ENCODE peak calls at places on chromosomes 2 and 18, in ten cellular contexts. One of them, this sample, is unnamed.

GRCh38 chr2:486381-486780 is 190.8 kb downstream of the TMEM18 start:
- DNase-seq in heart right ventricle: no peak
- DNase-seq in adipocyte: no peak
- DNase-seq in ovary: no peak
- DNase-seq in K562: no peak
- DNase-seq in fibroblast of lung: no peak
- DNase-seq in GM23338: no peak
- DNase-seq in CD4-positive, alpha-beta memory T cell: no peak
- DNase-seq in neural progenitor cell: no peak
- DNase-seq in thyroid gland: no peak
- DNase-seq in this sample: no peak

GRCh38 chr2:80858955-80859354 is 554.4 kb upstream of the LRRTM1 start:
- DNase-seq in heart right ventricle: no peak
- DNase-seq in adipocyte: no peak
- DNase-seq in ovary: no peak
- DNase-seq in K562: no peak
- DNase-seq in fibroblast of lung: peak; percentile 30
- DNase-seq in GM23338: no peak
- DNase-seq in CD4-positive, alpha-beta memory T cell: no peak
- DNase-seq in neural progenitor cell: no peak
- DNase-seq in thyroid gland: no peak
- DNase-seq in this sample: no peak

GRCh38 chr2:41141146-41141791 is 689.4 kb upstream of the SLC8A1 start:
- DNase-seq in heart right ventricle: no peak
- DNase-seq in adipocyte: no peak
- DNase-seq in ovary: no peak
- DNase-seq in K562: no peak
- DNase-seq in fibroblast of lung: no peak
- DNase-seq in GM23338: no peak
- DNase-seq in CD4-positive, alpha-beta memory T cell: no peak
- DNase-seq in neural progenitor cell: no peak
- DNase-seq in thyroid gland: no peak
- DNase-seq in this sample: no peak

GRCh38 chr2:10422732-10423399 is 25.3 kb downstream of the ODC1 start:
- DNase-seq in heart right ventricle: no peak
- DNase-seq in adipocyte: no peak
- DNase-seq in ovary: no peak
- DNase-seq in K562: no peak
- DNase-seq in fibroblast of lung: no peak
- DNase-seq in GM23338: no peak
- DNase-seq in CD4-positive, alpha-beta memory T cell: no peak
- DNase-seq in neural progenitor cell: no peak
- DNase-seq in thyroid gland: no peak
- DNase-seq in this sample: no peak

GRCh38 chr2:176781570-176782217 is 430.9 kb upstream of the HNRNPA3 start:
- DNase-seq in heart right ventricle: no peak
- DNase-seq in adipocyte: no peak
- DNase-seq in ovary: no peak
- DNase-seq in K562: no peak
- DNase-seq in fibroblast of lung: no peak
- DNase-seq in GM23338: no peak
- DNase-seq in CD4-positive, alpha-beta memory T cell: no peak
- DNase-seq in neural progenitor cell: no peak
- DNase-seq in thyroid gland: no peak
- DNase-seq in this sample: no peak

GRCh38 chr2:36352024-36352398 is 3.6 kb upstream of the CRIM1 start:
- DNase-seq in heart right ventricle: peak; percentile 45
- DNase-seq in adipocyte: peak; percentile 85
- DNase-seq in ovary: no peak
- DNase-seq in K562: peak; percentile 37
- DNase-seq in fibroblast of lung: peak; percentile 73
- DNase-seq in GM23338: peak; percentile 80
- DNase-seq in CD4-positive, alpha-beta memory T cell: peak; percentile 35
- DNase-seq in neural progenitor cell: peak; percentile 65
- DNase-seq in thyroid gland: no peak
- DNase-seq in this sample: peak; percentile 59

GRCh38 chr2:42976400-42976799 is 184.0 kb upstream of the HAAO start:
- DNase-seq in heart right ventricle: no peak
- DNase-seq in adipocyte: no peak
- DNase-seq in ovary: no peak
- DNase-seq in K562: no peak
- DNase-seq in fibroblast of lung: no peak
- DNase-seq in GM23338: no peak
- DNase-seq in CD4-positive, alpha-beta memory T cell: no peak
- DNase-seq in neural progenitor cell: no peak
- DNase-seq in thyroid gland: no peak
- DNase-seq in this sample: no peak

GRCh38 chr18:21241224-21242131 is 554 bp upstream of the GREB1L start:
- DNase-seq in heart right ventricle: peak; percentile 3
- DNase-seq in adipocyte: peak; percentile 11
- DNase-seq in ovary: peak; percentile 36
- DNase-seq in K562: no peak
- DNase-seq in fibroblast of lung: no peak
- DNase-seq in GM23338: peak; percentile 64
- DNase-seq in CD4-positive, alpha-beta memory T cell: no peak
- DNase-seq in neural progenitor cell: peak; percentile 78
- DNase-seq in thyroid gland: peak; percentile 66
- DNase-seq in this sample: no peak

GRCh38 chr18:80193701-80194100 is 53.6 kb downstream of the PARD6G start:
- DNase-seq in heart right ventricle: no peak
- DNase-seq in adipocyte: no peak
- DNase-seq in ovary: no peak
- DNase-seq in K562: no peak
- DNase-seq in fibroblast of lung: no peak
- DNase-seq in GM23338: no peak
- DNase-seq in CD4-positive, alpha-beta memory T cell: no peak
- DNase-seq in neural progenitor cell: no peak
- DNase-seq in thyroid gland: no peak
- DNase-seq in this sample: no peak

GRCh38 chr18:10953672-10954071 is 195.7 kb downstream of the PIEZO2 start:
- DNase-seq in heart right ventricle: no peak
- DNase-seq in adipocyte: no peak
- DNase-seq in ovary: no peak
- DNase-seq in K562: no peak
- DNase-seq in fibroblast of lung: no peak
- DNase-seq in GM23338: no peak
- DNase-seq in CD4-positive, alpha-beta memory T cell: no peak
- DNase-seq in neural progenitor cell: no peak
- DNase-seq in thyroid gland: no peak
- DNase-seq in this sample: no peak

GRCh38 chr2:185181901-185182300 is 556.7 kb upstream of the FSIP2 start:
- DNase-seq in heart right ventricle: no peak
- DNase-seq in adipocyte: no peak
- DNase-seq in ovary: no peak
- DNase-seq in K562: no peak
- DNase-seq in fibroblast of lung: no peak
- DNase-seq in GM23338: no peak
- DNase-seq in CD4-positive, alpha-beta memory T cell: no peak
- DNase-seq in neural progenitor cell: no peak
- DNase-seq in thyroid gland: no peak
- DNase-seq in this sample: peak; percentile 2

GRCh38 chr2:238458641-238459040 is 31.9 kb downstream of the ASB1 start:
- DNase-seq in heart right ventricle: no peak
- DNase-seq in adipocyte: no peak
- DNase-seq in ovary: no peak
- DNase-seq in K562: no peak
- DNase-seq in fibroblast of lung: no peak
- DNase-seq in GM23338: no peak
- DNase-seq in CD4-positive, alpha-beta memory T cell: no peak
- DNase-seq in neural progenitor cell: no peak
- DNase-seq in thyroid gland: no peak
- DNase-seq in this sample: no peak

GRCh38 chr18:57543560-57543959 is 42.9 kb downstream of the FECH start:
- DNase-seq in heart right ventricle: no peak
- DNase-seq in adipocyte: no peak
- DNase-seq in ovary: no peak
- DNase-seq in K562: no peak
- DNase-seq in fibroblast of lung: no peak
- DNase-seq in GM23338: no peak
- DNase-seq in CD4-positive, alpha-beta memory T cell: no peak
- DNase-seq in neural progenitor cell: no peak
- DNase-seq in thyroid gland: no peak
- DNase-seq in this sample: no peak

GRCh38 chr18:43271593-43272432 is 5.5 kb downstream of the SYT4 start:
- DNase-seq in heart right ventricle: peak; percentile 19
- DNase-seq in adipocyte: peak; percentile 77
- DNase-seq in ovary: no peak
- DNase-seq in K562: peak; percentile 23
- DNase-seq in fibroblast of lung: peak; percentile 76
- DNase-seq in GM23338: peak; percentile 67
- DNase-seq in CD4-positive, alpha-beta memory T cell: peak; percentile 20
- DNase-seq in neural progenitor cell: peak; percentile 36
- DNase-seq in thyroid gland: no peak
- DNase-seq in this sample: peak; percentile 61

GRCh38 chr18:33107511-33107910 is 333.0 kb downstream of the CCDC178 start:
- DNase-seq in heart right ventricle: no peak
- DNase-seq in adipocyte: no peak
- DNase-seq in ovary: no peak
- DNase-seq in K562: no peak
- DNase-seq in fibroblast of lung: no peak
- DNase-seq in GM23338: no peak
- DNase-seq in CD4-positive, alpha-beta memory T cell: no peak
- DNase-seq in neural progenitor cell: no peak
- DNase-seq in thyroid gland: no peak
- DNase-seq in this sample: no peak

GRCh38 chr2:1739961-1740713 is 4.2 kb downstream of the PXDN start:
- DNase-seq in heart right ventricle: no peak
- DNase-seq in adipocyte: no peak
- DNase-seq in ovary: no peak
- DNase-seq in K562: no peak
- DNase-seq in fibroblast of lung: no peak
- DNase-seq in GM23338: no peak
- DNase-seq in CD4-positive, alpha-beta memory T cell: no peak
- DNase-seq in neural progenitor cell: no peak
- DNase-seq in thyroid gland: no peak
- DNase-seq in this sample: no peak

GRCh38 chr2:1741851-1742250 is 2.5 kb downstream of the PXDN start:
- DNase-seq in heart right ventricle: no peak
- DNase-seq in adipocyte: no peak
- DNase-seq in ovary: no peak
- DNase-seq in K562: no peak
- DNase-seq in fibroblast of lung: no peak
- DNase-seq in GM23338: no peak
- DNase-seq in CD4-positive, alpha-beta memory T cell: no peak
- DNase-seq in neural progenitor cell: no peak
- DNase-seq in thyroid gland: no peak
- DNase-seq in this sample: no peak

GRCh38 chr2:1739322-1739957 is 4.9 kb downstream of the PXDN start:
- DNase-seq in heart right ventricle: no peak
- DNase-seq in adipocyte: no peak
- DNase-seq in ovary: no peak
- DNase-seq in K562: no peak
- DNase-seq in fibroblast of lung: no peak
- DNase-seq in GM23338: no peak
- DNase-seq in CD4-positive, alpha-beta memory T cell: no peak
- DNase-seq in neural progenitor cell: no peak
- DNase-seq in thyroid gland: no peak
- DNase-seq in this sample: no peak

GRCh38 chr2:1742300-1742679 is 2.0 kb downstream of the PXDN start:
- DNase-seq in heart right ventricle: no peak
- DNase-seq in adipocyte: no peak
- DNase-seq in ovary: no peak
- DNase-seq in K562: no peak
- DNase-seq in fibroblast of lung: peak; percentile 65
- DNase-seq in GM23338: no peak
- DNase-seq in CD4-positive, alpha-beta memory T cell: no peak
- DNase-seq in neural progenitor cell: no peak
- DNase-seq in thyroid gland: no peak
- DNase-seq in this sample: no peak

GRCh38 chr2:1740714-1741584 is 3.4 kb downstream of the PXDN start:
- DNase-seq in heart right ventricle: no peak
- DNase-seq in adipocyte: no peak
- DNase-seq in ovary: no peak
- DNase-seq in K562: no peak
- DNase-seq in fibroblast of lung: no peak
- DNase-seq in GM23338: no peak
- DNase-seq in CD4-positive, alpha-beta memory T cell: no peak
- DNase-seq in neural progenitor cell: no peak
- DNase-seq in thyroid gland: no peak
- DNase-seq in this sample: no peak
- H3K4me3 ChIP-seq in heart right ventricle: no peak overlapping the region
- H3K4me3 ChIP-seq in adipocyte: no peak overlapping the region
- H3K4me3 ChIP-seq in ovary: no peak overlapping the region
- H3K4me3 ChIP-seq in K562: no peak overlapping the region
- H3K4me3 ChIP-seq in fibroblast of lung: no peak overlapping the region
- H3K4me3 ChIP-seq in GM23338: peak overlapping the region; percentile 26
- H3K4me3 ChIP-seq in CD4-positive, alpha-beta memory T cell: no peak overlapping the region
- H3K4me3 ChIP-seq in neural progenitor cell: no peak overlapping the region
- H3K4me3 ChIP-seq in thyroid gland: no peak overlapping the region
- H3K4me3 ChIP-seq in this sample: no peak overlapping the region

GRCh38 chr18:37243756-37244155 is 321.8 kb downstream of the CELF4 start:
- DNase-seq in heart right ventricle: no peak
- DNase-seq in adipocyte: no peak
- DNase-seq in ovary: no peak
- DNase-seq in K562: no peak
- DNase-seq in fibroblast of lung: no peak
- DNase-seq in GM23338: peak; percentile 63
- DNase-seq in CD4-positive, alpha-beta memory T cell: no peak
- DNase-seq in neural progenitor cell: peak; percentile 67
- DNase-seq in thyroid gland: no peak
- DNase-seq in this sample: no peak
- H3K4me3 ChIP-seq in heart right ventricle: no peak overlapping the region
- H3K4me3 ChIP-seq in adipocyte: peak overlapping the region; percentile 44
- H3K4me3 ChIP-seq in ovary: no peak overlapping the region
- H3K4me3 ChIP-seq in K562: no peak overlapping the region
- H3K4me3 ChIP-seq in fibroblast of lung: no peak overlapping the region
- H3K4me3 ChIP-seq in GM23338: peak overlapping the region; percentile 24
- H3K4me3 ChIP-seq in CD4-positive, alpha-beta memory T cell: no peak overlapping the region
- H3K4me3 ChIP-seq in neural progenitor cell: no peak overlapping the region
- H3K4me3 ChIP-seq in thyroid gland: no peak overlapping the region
- H3K4me3 ChIP-seq in this sample: no peak overlapping the region

GRCh38 chr2:188291142-188291616 is 495 bp upstream of the GULP1 start:
- DNase-seq in heart right ventricle: no peak
- DNase-seq in adipocyte: peak; percentile 63
- DNase-seq in ovary: no peak
- DNase-seq in K562: no peak
- DNase-seq in fibroblast of lung: peak; percentile 51
- DNase-seq in GM23338: no peak
- DNase-seq in CD4-positive, alpha-beta memory T cell: no peak
- DNase-seq in neural progenitor cell: peak; percentile 54
- DNase-seq in thyroid gland: peak; percentile 48
- DNase-seq in this sample: no peak
- H3K4me3 ChIP-seq in heart right ventricle: peak overlapping the region; percentile 72
- H3K4me3 ChIP-seq in adipocyte: peak overlapping the region; percentile 94
- H3K4me3 ChIP-seq in ovary: peak overlapping the region; percentile 59
- H3K4me3 ChIP-seq in K562: peak overlapping the region; percentile 75
- H3K4me3 ChIP-seq in fibroblast of lung: peak overlapping the region; percentile 98
- H3K4me3 ChIP-seq in GM23338: peak overlapping the region; percentile 82
- H3K4me3 ChIP-seq in CD4-positive, alpha-beta memory T cell: no peak overlapping the region
- H3K4me3 ChIP-seq in neural progenitor cell: peak overlapping the region; percentile 97
- H3K4me3 ChIP-seq in thyroid gland: peak overlapping the region; percentile 45
- H3K4me3 ChIP-seq in this sample: peak overlapping the region; percentile 67

DNA sequence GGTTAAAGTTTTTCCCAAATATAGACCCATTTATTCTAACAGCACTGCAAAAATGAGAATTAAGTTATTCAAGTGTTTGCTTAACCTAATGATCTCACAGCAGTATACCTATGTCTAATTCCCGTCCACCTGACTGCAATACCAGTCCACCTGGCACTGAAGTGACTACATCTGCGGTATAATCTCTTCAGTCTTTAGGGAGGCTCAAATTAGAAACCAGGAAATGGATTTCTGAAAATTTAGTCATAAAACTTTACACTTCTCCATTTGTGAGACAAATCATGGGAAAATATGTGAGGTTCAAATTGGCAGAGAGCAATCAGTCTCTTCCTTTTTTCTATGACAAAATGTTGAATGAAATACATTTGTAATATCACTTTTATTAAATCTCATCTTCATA is 33.0 kb downstream of the FTCDNL1 start:
- DNase-seq in heart right ventricle: no peak
- DNase-seq in adipocyte: no peak
- DNase-seq in ovary: no peak
- DNase-seq in K562: no peak
- DNase-seq in fibroblast of lung: no peak
- DNase-seq in GM23338: no peak
- DNase-seq in CD4-positive, alpha-beta memory T cell: no peak
- DNase-seq in neural progenitor cell: no peak
- DNase-seq in thyroid gland: no peak
- DNase-seq in this sample: peak; percentile 20
- H3K4me3 ChIP-seq in heart right ventricle: no peak overlapping the region
- H3K4me3 ChIP-seq in adipocyte: no peak overlapping the region
- H3K4me3 ChIP-seq in ovary: no peak overlapping the region
- H3K4me3 ChIP-seq in K562: no peak overlapping the region
- H3K4me3 ChIP-seq in fibroblast of lung: no peak overlapping the region
- H3K4me3 ChIP-seq in GM23338: no peak overlapping the region
- H3K4me3 ChIP-seq in CD4-positive, alpha-beta memory T cell: no peak overlapping the region
- H3K4me3 ChIP-seq in neural progenitor cell: no peak overlapping the region
- H3K4me3 ChIP-seq in thyroid gland: no peak overlapping the region
- H3K4me3 ChIP-seq in this sample: no peak overlapping the region